ENCODE peak calls at places on chromosomes 4 and X, in nine cellular contexts. F is aorta; N is endothelial cell of umbilical vein; G is CD8-positive, alpha-beta T cell; E is tibial artery; P is cardiac muscle cell; D is Caco-2; L is adrenal gland; R is right cardiac atrium. Y is an unnamed sample.
A peak's percentile ranks its signal among the peaks of the same experiment; 100 is the strongest.

GRCh38 chr4:134906404-134907023 is 704.9 kb upstream of the PABPC4L start:
- DNase-seq in R (no peak), D (no peak), L (no peak), F (no peak), N (peak; percentile 40), E (no peak), P (peak; percentile 12), G (no peak), Y (no peak)

GRCh38 chr4:89586864-89587263 is 250.1 kb downstream of the SNCA start:
- DNase-seq in R (no peak), G (no peak), F (no peak), P (peak; percentile 45), D (no peak), N (peak; percentile 45), E (no peak), L (no peak), Y (no peak)

GRCh38 chr4:81472249-81473085 is 760 bp upstream of the RASGEF1B start:
- DNase-seq in R (peak; percentile 70), P (peak; percentile 70), D (peak; percentile 47), L (peak; percentile 23), F (peak; percentile 50), N (no peak), E (peak; percentile 43), G (peak; percentile 59), Y (peak; percentile 55)

GRCh38 chrX:151703487-151703886 is 8.2 kb downstream of the PRRG3 start:
- DNase-seq in L (peak; percentile 3), R (peak; percentile 84), F (no peak), P (no peak), G (no peak), E (no peak), D (no peak), N (no peak), Y (no peak)

GRCh38 chrX:53682885-53683555 is 3.5 kb downstream of the HUWE1 start:
- DNase-seq in R (no peak), F (no peak), E (peak; percentile 26), G (peak; percentile 11), P (peak; percentile 59), L (peak; percentile 51), N (peak; percentile 57), D (peak; percentile 57), Y (no peak)

GRCh38 chrX:119880552-119881437 is 9.2 kb downstream of the NDUFA1 start:
- DNase-seq in N (peak; percentile 44), L (peak; percentile 47), E (no peak), P (peak; percentile 66), F (no peak), G (peak; percentile 19), R (no peak), D (peak; percentile 68), Y (no peak)

GRCh38 chr4:73309211-73309610 is 50.6 kb upstream of the ANKRD17 start:
- DNase-seq in R (no peak), D (no peak), L (no peak), G (no peak), E (no peak), P (peak; percentile 37), N (no peak), F (no peak), Y (no peak)

GRCh38 chrX:1673337-1673736 is 58.5 kb downstream of the ASMT start:
- DNase-seq in D (peak; percentile 43), L (peak; percentile 42), F (no peak), R (no peak), E (no peak), N (peak; percentile 30), G (peak; percentile 36), P (peak; percentile 17), Y (no peak)

GRCh38 chr4:15584785-15585184 is 70.4 kb downstream of the FBXL5 start:
- DNase-seq in L (no peak), E (no peak), R (no peak), D (no peak), N (no peak), F (no peak), G (no peak), P (no peak), Y (no peak)

GRCh38 chrX:64447207-64447606 is 52.0 kb upstream of the MTMR8 start:
- DNase-seq in P (no peak), E (no peak), R (no peak), F (no peak), G (no peak), L (no peak), N (no peak), D (no peak), Y (no peak)

GRCh38 chr4:165331316-165331715 is 3.8 kb downstream of the MSMO1 start:
- DNase-seq in F (no peak), E (no peak), N (no peak), D (no peak), R (no peak), P (no peak), G (no peak), L (no peak), Y (no peak)

GRCh38 chrX:22999696-23000223 is at the start of gene DDX53:
- DNase-seq in L (no peak), D (no peak), F (no peak), P (no peak), G (no peak), N (no peak), E (no peak), R (peak; percentile 22), Y (no peak)

GRCh38 chr4:153488006-153488718 is 22.0 kb downstream of the TMEM131L start:
- DNase-seq in D (no peak), P (peak; percentile 54), F (peak; percentile 52), N (peak; percentile 50), R (peak; percentile 64), L (no peak), E (peak; percentile 35), G (peak; percentile 71), Y (peak; percentile 39)

GRCh38 chr4:153486281-153487151 is 20.4 kb downstream of the TMEM131L start:
- DNase-seq in N (peak; percentile 71), P (peak; percentile 65), E (no peak), G (peak; percentile 42), R (no peak), D (peak; percentile 71), L (no peak), F (no peak), Y (no peak)

GRCh38 chr4:153485860-153486259 is 19.7 kb downstream of the TMEM131L start:
- DNase-seq in D (no peak), P (no peak), N (no peak), R (no peak), L (no peak), F (no peak), G (no peak), E (no peak), Y (no peak)

GRCh38 chr4:153483432-153484418 is 17.6 kb downstream of the TMEM131L start:
- DNase-seq in E (no peak), L (no peak), P (peak; percentile 40), G (no peak), R (no peak), F (no peak), D (no peak), N (peak; percentile 26), Y (no peak)

DNA sequence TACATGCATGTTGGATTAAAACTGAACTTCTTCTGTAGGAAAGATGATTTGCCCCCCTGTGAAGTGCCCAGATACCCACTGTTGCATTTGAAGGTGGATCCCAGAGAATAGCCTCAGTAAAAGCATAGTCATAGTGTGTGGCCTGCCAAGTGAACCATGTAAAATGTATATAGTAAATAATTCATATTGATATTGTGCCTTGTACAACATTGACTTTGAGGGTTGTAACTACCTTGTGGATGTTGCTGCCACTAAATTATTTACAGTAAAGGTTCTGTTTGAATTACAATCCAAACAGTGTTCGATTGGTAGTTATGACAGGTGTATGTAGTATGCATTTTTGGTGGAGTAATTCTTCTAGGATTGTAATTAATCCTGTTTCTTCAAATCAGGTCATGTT is 19.2 kb downstream of the TMEM131L start:
- DNase-seq in G (no peak), L (no peak), E (no peak), D (no peak), P (no peak), F (no peak), R (no peak), N (no peak), Y (no peak)
- H3K4me1 ChIP-seq in G (peaks cover 79% of the 10 kb centered on the region), L (no peaks in the 10 kb centered on the region), E (peaks cover 51% of the 10 kb centered on the region), D (peaks cover 32% of the 10 kb centered on the region), P (peaks cover 3% of the 10 kb centered on the region), F (peaks cover 6% of the 10 kb centered on the region), R (peaks cover 21% of the 10 kb centered on the region), N (peaks cover 26% of the 10 kb centered on the region), Y (peaks cover 7% of the 10 kb centered on the region)

GRCh38 chr4:2484169-2484568 is 15.3 kb downstream of the RNF4 start:
- DNase-seq in P (no peak), F (no peak), R (no peak), G (no peak), E (no peak), L (no peak), N (no peak), D (no peak), Y (no peak)

GRCh38 chr4:2480649-2481048 is 11.7 kb downstream of the RNF4 start:
- DNase-seq in G (no peak), E (no peak), F (no peak), L (no peak), D (no peak), N (no peak), P (no peak), R (no peak), Y (no peak)

GRCh38 chr4:2483237-2483636 is 14.3 kb downstream of the RNF4 start:
- DNase-seq in L (no peak), P (no peak), D (no peak), F (no peak), R (no peak), G (no peak), N (no peak), E (no peak), Y (no peak)

GRCh38 chr4:2482693-2483092 is 13.8 kb downstream of the RNF4 start:
- DNase-seq in E (no peak), F (no peak), P (peak; percentile 82), R (peak; percentile 83), D (no peak), G (no peak), N (peak; percentile 68), L (peak; percentile 86), Y (no peak)

GRCh38 chr4:2482192-2482591 is 13.3 kb downstream of the RNF4 start:
- DNase-seq in G (no peak), P (no peak), R (no peak), N (no peak), L (no peak), E (no peak), D (no peak), F (no peak), Y (no peak)
- H3K4me1 ChIP-seq in G (peaks cover 93% of the 10 kb centered on the region), P (peaks cover 10% of the 10 kb centered on the region), R (peaks cover 43% of the 10 kb centered on the region), N (peaks cover 31% of the 10 kb centered on the region), L (peaks cover 25% of the 10 kb centered on the region), E (peaks cover 62% of the 10 kb centered on the region), D (peaks cover 9% of the 10 kb centered on the region), F (peaks cover 2% of the 10 kb centered on the region), Y (peaks cover 13% of the 10 kb centered on the region)

GRCh38 chrX:39536165-39536564 is 561.6 kb downstream of the BCOR start:
- DNase-seq in E (no peak), L (no peak), F (no peak), G (no peak), R (no peak), N (no peak), D (no peak), P (no peak), Y (no peak)
- H3K4me1 ChIP-seq in E (no peaks in the 10 kb centered on the region), L (no peaks in the 10 kb centered on the region), F (no peaks in the 10 kb centered on the region), G (no peaks in the 10 kb centered on the region), R (no peaks in the 10 kb centered on the region), N (no peaks in the 10 kb centered on the region), D (no peaks in the 10 kb centered on the region), P (no peaks in the 10 kb centered on the region), Y (no peaks in the 10 kb centered on the region)

DNA sequence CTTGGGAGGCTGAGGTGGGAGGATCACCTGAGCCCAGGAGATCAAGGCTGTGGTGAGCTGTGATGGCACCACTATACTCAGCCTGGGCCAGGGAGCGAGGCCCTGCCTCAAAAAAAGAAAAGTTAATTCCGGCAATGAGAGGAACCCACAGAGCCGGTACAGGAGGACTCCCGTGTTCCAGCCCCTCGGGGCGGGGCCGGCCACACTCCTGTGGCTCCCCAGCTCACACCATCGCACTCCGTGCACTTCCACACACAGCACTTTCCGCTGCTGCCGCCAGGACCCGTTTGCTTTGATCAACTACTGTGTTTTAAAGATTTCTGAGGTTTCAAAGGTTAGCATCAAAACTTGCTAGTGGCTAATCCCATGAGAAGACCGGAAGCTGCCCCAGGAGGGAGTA is 171.7 kb downstream of the AFAP1 start:
- DNase-seq in F (peak; percentile 23), P (no peak), E (no peak), L (no peak), R (peak; percentile 18), N (no peak), D (no peak), G (no peak), Y (no peak)
- H3K4me1 ChIP-seq in F (no peaks in the 10 kb centered on the region), P (no peaks in the 10 kb centered on the region), E (no peaks in the 10 kb centered on the region), L (no peaks in the 10 kb centered on the region), R (no peaks in the 10 kb centered on the region), N (no peaks in the 10 kb centered on the region), D (peaks cover 4% of the 10 kb centered on the region), G (peaks cover 15% of the 10 kb centered on the region), Y (no peaks in the 10 kb centered on the region)

Y was measured in right lobe of liver.